ENCODE peak calls at places on chromosomes 3 and 15, in seven cellular contexts. G, P, C, A, T, Y and N are unnamed samples.

GRCh38 chr3:118110196-118110595 is 924.5 kb downstream of the IGSF11 start:
- DNase-seq in G (no peak), P (no peak), C (no peak), A (no peak), T (no peak), Y (no peak), N (no peak)

GRCh38 chr15:65832549-65833364 is 36.5 kb upstream of the RAB11A start:
- DNase-seq in G (peak), P (peak), C (peak), A (peak), T (peak), Y (peak), N (peak)

GRCh38 chr3:194070634-194071409 is 65.1 kb upstream of the HES1 start:
- DNase-seq in G (peak), P (peak), C (peak), A (peak), T (peak), Y (peak), N (peak)

GRCh38 chr3:188153498-188153948 is 434 bp upstream of the LPP start:
- DNase-seq in G (peak), P (peak), C (peak), A (peak), T (peak), Y (peak), N (peak)

GRCh38 chr3:8460050-8460708 is 41.4 kb upstream of the LMCD1 start:
- DNase-seq in G (no peak), P (no peak), C (no peak), A (no peak), T (no peak), Y (no peak), N (no peak)

GRCh38 chr3:79383402-79384012 is 384.3 kb downstream of the ROBO1 start:
- DNase-seq in G (no peak), P (no peak), C (peak), A (no peak), T (no peak), Y (no peak), N (no peak)

GRCh38 chr3:152662157-152662556 is 172.8 kb upstream of the P2RY1 start:
- DNase-seq in G (no peak), P (no peak), C (no peak), A (no peak), T (no peak), Y (no peak), N (no peak)

GRCh38 chr3:171840484-171840830 is 2.7 kb upstream of the TMEM212 start:
- DNase-seq in G (no peak), P (no peak), C (no peak), A (no peak), T (no peak), Y (no peak), N (no peak)

GRCh38 chr15:73927003-73927475 is 777 bp downstream of the LOXL1 start:
- DNase-seq in G (no peak), P (no peak), C (peak), A (peak), T (no peak), Y (peak), N (no peak)